ENCODE peak calls at places on chromosome 20, in eight cellular contexts. F, T, I, L, X, Y, A and E are unnamed samples. For H3K36me3 and H3K4me1, the result is how much of the 10 kb centered on the place peaks cover.

GRCh38 chr20:35887393-35888064 is 66.8 kb downstream of the SCAND1 start:
- DNase-seq in A (no peak), I (no peak), F (no peak), L (no peak), X (no peak), T (no peak), Y (no peak), E (no peak)

GRCh38 chr20:31475032-31475431 is at the start of the genes DEFB124 and REM1:
- DNase-seq in Y (no peak), L (no peak), X (no peak), A (peak), T (no peak), F (peak), I (no peak), E (no peak)

GRCh38 chr20:61442718-61443117 is 190.7 kb downstream of the CDH4 start:
- DNase-seq in T (no peak), L (no peak), X (no peak), A (peak), F (no peak), Y (no peak), I (no peak), E (no peak)

GRCh38 chr20:62743777-62744317 is 35.2 kb downstream of the NTSR1 start:
- DNase-seq in Y (peak), A (peak), I (no peak), F (no peak), T (no peak), X (no peak), L (no peak), E (no peak)

GRCh38 chr20:35523298-35523888 is 6.1 kb downstream of the C20orf173 start:
- DNase-seq in X (no peak), T (no peak), A (no peak), L (no peak), I (no peak), Y (no peak), F (no peak), E (peak)

GRCh38 chr20:34703573-34704176 is 469 bp upstream of the TP53INP2 start:
- DNase-seq in Y (no peak), L (no peak), F (no peak), X (no peak), T (peak), A (no peak), I (peak), E (peak)

GRCh38 chr20:59032713-59033059 is 551 bp upstream of the ATP5F1E start:
- DNase-seq in L (no peak), X (no peak), T (peak), I (peak), F (no peak), A (no peak), Y (no peak), E (no peak)

GRCh38 chr20:37081717-37082289 is 14.0 kb downstream of the RBL1 start:
- DNase-seq in T (peak), X (peak), L (peak), Y (no peak), I (no peak), A (no peak), F (no peak), E (peak)

GRCh38 chr20:23151885-23152284 is 65.8 kb upstream of the CD93 start:
- DNase-seq in F (no peak), I (peak), Y (no peak), A (peak), X (no peak), T (no peak), L (no peak), E (no peak)

GRCh38 chr20:1569417-1569861 is 11.9 kb upstream of the SIRPD start:
- DNase-seq in L (no peak), Y (peak), I (peak), T (peak), F (no peak), X (no peak), A (no peak), E (no peak)

GRCh38 chr20:23294166-23294565 is 56.4 kb upstream of the NXT1 start:
- DNase-seq in X (no peak), I (no peak), A (no peak), F (no peak), Y (no peak), L (no peak), T (no peak), E (no peak)

GRCh38 chr20:62019881-62020492 is 45.7 kb downstream of the TAF4 start:
- DNase-seq in Y (no peak), L (no peak), I (no peak), X (no peak), T (no peak), A (no peak), F (peak), E (no peak)

GRCh38 chr20:56504373-56505005 is 20.1 kb upstream of the FAM209A start:
- DNase-seq in A (no peak), I (no peak), X (no peak), T (peak), L (no peak), F (no peak), Y (no peak), E (no peak)

GRCh38 chr20:47776639-47777038 is 8.6 kb downstream of the SULF2 start:
- DNase-seq in L (no peak), T (no peak), X (no peak), F (no peak), I (no peak), A (no peak), Y (no peak), E (no peak)

GRCh38 chr20:50725722-50726000 is 5.7 kb upstream of the PARD6B start:
- DNase-seq in Y (no peak), I (no peak), F (no peak), A (peak), L (no peak), X (no peak), T (no peak), E (no peak)

GRCh38 chr20:15831201-15831600 is 742.0 kb downstream of the KIF16B start:
- DNase-seq in I (peak), A (no peak), Y (no peak), F (no peak), T (no peak), L (no peak), X (no peak), E (no peak)

GRCh38 chr20:57714409-57715267 is 4.8 kb upstream of the PMEPA1 start:
- DNase-seq in X (no peak), I (no peak), F (no peak), T (peak), Y (no peak), A (peak), L (no peak), E (no peak)

GRCh38 chr20:49349678-49350077 is 71.8 kb upstream of the ZNFX1 start:
- DNase-seq in Y (no peak), T (peak), A (peak), L (no peak), I (no peak), X (no peak), F (no peak), E (no peak)

GRCh38 chr20:47544240-47544639 is 42.6 kb downstream of the NCOA3 start:
- DNase-seq in I (no peak), X (no peak), A (no peak), Y (no peak), T (peak), L (no peak), F (no peak), E (no peak)

GRCh38 chr20:11499235-11499634 is 418.5 kb upstream of the BTBD3 start:
- DNase-seq in A (no peak), T (no peak), Y (no peak), L (no peak), F (no peak), X (no peak), I (no peak), E (no peak)

GRCh38 chr20:61694666-61695065 is 371.0 kb downstream of the TAF4 start:
- DNase-seq in A (no peak), T (no peak), F (no peak), L (no peak), I (no peak), X (no peak), Y (no peak), E (no peak)

GRCh38 chr20:20329564-20329963 is 38.3 kb upstream of the INSM1 start:
- DNase-seq in X (no peak), A (no peak), I (no peak), L (no peak), F (no peak), Y (no peak), T (no peak), E (no peak)

GRCh38 chr20:20334489-20334888 is 33.4 kb upstream of the INSM1 start:
- DNase-seq in A (no peak), F (no peak), L (no peak), T (no peak), I (no peak), X (no peak), Y (no peak), E (no peak)

GRCh38 chr20:20331796-20332195 is 36.1 kb upstream of the INSM1 start:
- DNase-seq in X (no peak), Y (no peak), T (no peak), L (no peak), I (no peak), F (no peak), A (no peak), E (no peak)

GRCh38 chr20:20338133-20338730 is 29.7 kb upstream of the INSM1 start:
- DNase-seq in L (no peak), F (no peak), Y (no peak), X (no peak), I (no peak), T (no peak), A (no peak), E (no peak)

DNA sequence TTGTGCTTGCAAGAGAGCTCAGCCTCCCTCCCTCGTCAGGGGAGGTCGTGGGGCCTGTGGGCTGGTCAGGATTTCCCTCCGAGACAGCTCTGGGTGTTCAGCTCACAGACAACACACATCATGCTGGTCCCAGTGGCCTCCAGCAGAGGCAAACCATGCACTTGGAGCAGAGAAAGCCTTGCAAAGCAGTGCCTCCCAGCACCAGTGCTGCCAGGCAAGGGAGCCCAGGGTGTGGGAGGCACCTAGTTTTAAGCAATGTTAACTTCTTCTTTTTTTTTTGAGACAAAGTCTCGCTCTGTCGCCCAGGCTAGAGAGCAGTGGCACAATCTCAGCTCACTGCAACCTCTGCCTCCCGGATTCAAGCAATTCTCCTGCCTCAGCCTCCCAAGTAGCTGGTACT is 34.0 kb upstream of the INSM1 start:
- DNase-seq in Y (no peak), X (no peak), L (no peak), I (no peak), F (no peak), A (no peak), T (no peak), E (no peak)
- H3K36me3 ChIP-seq in Y (under half), X (under half), L (under half), I (under half), F (under half), A (under half), T (under half), E (under half)

GRCh38 chr20:9075264-9076095 is 6.6 kb downstream of the PLCB4 start:
- DNase-seq in L (no peak), Y (no peak), T (no peak), A (no peak), X (no peak), F (no peak), I (no peak), E (no peak)
- H3K4me1 ChIP-seq in L (under half), Y (under half), T (under half), A (under half), X (under half), F (under half), I (under half), E (under half)

GRCh38 chr20:45848421-45848820 is 8.8 kb downstream of the ACOT8 start:
- DNase-seq in Y (no peak), I (no peak), L (no peak), F (no peak), A (no peak), X (no peak), T (no peak), E (no peak)
- H3K36me3 ChIP-seq in Y (half or more), I (under half), L (under half), F (under half), A (half or more), X (under half), T (under half), E (half or more)

GRCh38 chr20:3900187-3900604 is 11.0 kb downstream of the PANK2 start:
- DNase-seq in T (no peak), F (no peak), X (no peak), L (no peak), A (no peak), Y (no peak), I (no peak), E (no peak)
- H3K4me1 ChIP-seq in T (under half), F (under half), X (half or more), L (under half), A (under half), Y (half or more), I (under half), E (half or more)

GRCh38 chr20:44637042-44637441 is 14.5 kb downstream of the ADA start:
- DNase-seq in X (no peak), L (no peak), I (no peak), F (no peak), Y (no peak), T (no peak), A (no peak), E (no peak)
- H3K36me3 ChIP-seq in X (under half), L (under half), I (under half), F (under half), Y (under half), T (under half), A (under half), E (under half)

GRCh38 chr20:44160133-44160532 is 26.9 kb downstream of the JPH2 start:
- DNase-seq in X (no peak), A (no peak), Y (no peak), F (no peak), T (no peak), L (no peak), I (no peak), E (no peak)
- H3K4me1 ChIP-seq in X (under half), A (under half), Y (under half), F (under half), T (under half), L (under half), I (under half), E (under half)

DNA sequence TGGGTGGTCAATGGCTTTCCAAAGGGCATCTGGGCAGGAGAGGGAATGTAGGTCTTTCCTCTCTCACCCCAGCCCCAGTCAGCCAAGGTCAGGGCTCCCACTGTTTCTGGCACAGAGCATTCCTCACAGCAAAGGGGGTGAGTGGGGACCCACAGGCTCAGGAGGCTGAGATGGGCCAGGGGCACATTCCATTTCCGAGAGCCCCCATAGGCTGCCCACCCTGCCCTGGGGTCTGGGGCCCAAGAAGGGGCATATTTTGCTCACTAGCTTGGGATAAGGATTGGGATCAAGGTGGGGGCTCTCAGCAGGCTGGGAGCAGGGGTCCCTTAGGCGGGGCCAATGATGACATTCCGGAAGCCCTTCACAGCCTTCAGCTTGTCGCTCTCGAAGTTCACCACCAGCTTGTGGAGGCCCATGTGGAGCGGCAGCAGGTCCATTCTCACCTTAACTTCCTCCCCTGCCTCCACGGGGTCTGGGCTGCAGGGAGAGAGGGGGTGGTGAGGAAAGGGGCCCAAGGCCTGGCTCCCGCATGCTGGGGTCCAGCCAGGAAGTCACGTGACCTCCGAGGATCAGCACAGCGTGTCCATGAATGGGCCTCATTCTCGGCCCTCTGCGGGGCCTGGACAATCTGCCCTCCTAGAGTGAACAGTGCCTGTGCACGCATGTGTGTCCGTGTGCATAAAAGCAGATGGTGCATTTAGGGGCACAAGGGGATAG is 35.0 kb downstream of the TGM2 start:
- DNase-seq in Y (peak), X (no peak), I (no peak), L (no peak), T (no peak), F (peak), A (peak), E (no peak)
- H3K36me3 ChIP-seq in Y (under half), X (under half), I (under half), L (under half), T (under half), F (under half), A (half or more), E (under half)